ENCODE peak calls at places on chromosome 3, in seven cellular contexts. One of them, this sample, is unnamed.

GRCh38 chr3:178663572-178663971 is 127.3 kb downstream of the KCNMB2 start:
- DNase-seq in endothelial cell: no peak
- DNase-seq in IMR-90: no peak
- DNase-seq in body of pancreas: no peak
- DNase-seq in AG09309: no peak
- DNase-seq in cardiac muscle cell: no peak
- DNase-seq in cardiac fibroblast: no peak
- DNase-seq in this sample: no peak

GRCh38 chr3:119969759-119970158 is 124.5 kb downstream of the GSK3B start:
- DNase-seq in cardiac muscle cell: no peak
- DNase-seq in endothelial cell: no peak
- DNase-seq in body of pancreas: no peak
- DNase-seq in cardiac fibroblast: no peak
- DNase-seq in AG09309: no peak
- DNase-seq in IMR-90: no peak
- DNase-seq in this sample: no peak

GRCh38 chr3:129651316-129652202 is 45.1 kb upstream of the PLXND1 start:
- DNase-seq in endothelial cell: no peak
- DNase-seq in IMR-90: peak
- DNase-seq in body of pancreas: no peak
- DNase-seq in AG09309: peak
- DNase-seq in cardiac muscle cell: no peak
- DNase-seq in cardiac fibroblast: peak
- DNase-seq in this sample: peak

GRCh38 chr3:3627104-3627503 is 172.1 kb upstream of the LRRN1 start:
- DNase-seq in cardiac fibroblast: no peak
- DNase-seq in IMR-90: no peak
- DNase-seq in body of pancreas: no peak
- DNase-seq in cardiac muscle cell: no peak
- DNase-seq in AG09309: no peak
- DNase-seq in endothelial cell: no peak
- DNase-seq in this sample: no peak

GRCh38 chr3:183178833-183179549 is 16.5 kb upstream of the LAMP3 start:
- DNase-seq in cardiac fibroblast: peak
- DNase-seq in IMR-90: no peak
- DNase-seq in endothelial cell: peak
- DNase-seq in body of pancreas: peak
- DNase-seq in cardiac muscle cell: peak
- DNase-seq in AG09309: no peak
- DNase-seq in this sample: no peak

GRCh38 chr3:108662141-108662738 is 72.7 kb downstream of the DZIP3 start:
- DNase-seq in cardiac fibroblast: peak
- DNase-seq in body of pancreas: peak
- DNase-seq in AG09309: peak
- DNase-seq in IMR-90: peak
- DNase-seq in cardiac muscle cell: peak
- DNase-seq in endothelial cell: peak
- DNase-seq in this sample: peak

GRCh38 chr3:138469869-138470268 is 35.5 kb downstream of the ESYT3 start:
- DNase-seq in AG09309: no peak
- DNase-seq in cardiac muscle cell: no peak
- DNase-seq in IMR-90: no peak
- DNase-seq in cardiac fibroblast: no peak
- DNase-seq in body of pancreas: no peak
- DNase-seq in endothelial cell: no peak
- DNase-seq in this sample: no peak

GRCh38 chr3:150861851-150862250 is 43.4 kb downstream of the MINDY4B start:
- DNase-seq in cardiac fibroblast: no peak
- DNase-seq in body of pancreas: no peak
- DNase-seq in cardiac muscle cell: no peak
- DNase-seq in AG09309: no peak
- DNase-seq in endothelial cell: no peak
- DNase-seq in IMR-90: no peak
- DNase-seq in this sample: no peak

GRCh38 chr3:11077466-11077865 is 76.8 kb upstream of the HRH1 start:
- DNase-seq in cardiac muscle cell: no peak
- DNase-seq in cardiac fibroblast: peak
- DNase-seq in body of pancreas: peak
- DNase-seq in IMR-90: peak
- DNase-seq in endothelial cell: no peak
- DNase-seq in AG09309: peak
- DNase-seq in this sample: peak

GRCh38 chr3:144463916-144464315 is 492.3 kb downstream of the DIPK2A start:
- DNase-seq in body of pancreas: no peak
- DNase-seq in AG09309: no peak
- DNase-seq in cardiac fibroblast: no peak
- DNase-seq in cardiac muscle cell: no peak
- DNase-seq in endothelial cell: no peak
- DNase-seq in IMR-90: no peak
- DNase-seq in this sample: no peak

GRCh38 chr3:34777361-34777760 is 862.0 kb upstream of the ARPP21 start:
- DNase-seq in cardiac fibroblast: no peak
- DNase-seq in endothelial cell: no peak
- DNase-seq in AG09309: no peak
- DNase-seq in cardiac muscle cell: no peak
- DNase-seq in IMR-90: no peak
- DNase-seq in body of pancreas: no peak
- DNase-seq in this sample: no peak

GRCh38 chr3:172514678-172515077 is 8.6 kb downstream of the TNFSF10 start:
- DNase-seq in cardiac muscle cell: no peak
- DNase-seq in cardiac fibroblast: no peak
- DNase-seq in IMR-90: no peak
- DNase-seq in endothelial cell: no peak
- DNase-seq in body of pancreas: no peak
- DNase-seq in AG09309: no peak
- DNase-seq in this sample: no peak

GRCh38 chr3:185153861-185154629 is 1.2 kb upstream of the C3orf70 start:
- DNase-seq in endothelial cell: no peak
- DNase-seq in body of pancreas: no peak
- DNase-seq in AG09309: no peak
- DNase-seq in IMR-90: no peak
- DNase-seq in cardiac fibroblast: no peak
- DNase-seq in cardiac muscle cell: no peak
- DNase-seq in this sample: no peak

GRCh38 chr3:28077566-28077965 is 163.9 kb upstream of the CMC1 start:
- DNase-seq in cardiac fibroblast: peak
- DNase-seq in IMR-90: peak
- DNase-seq in cardiac muscle cell: no peak
- DNase-seq in endothelial cell: peak
- DNase-seq in AG09309: peak
- DNase-seq in body of pancreas: peak
- DNase-seq in this sample: no peak

GRCh38 chr3:149145926-149146325 is 16.5 kb downstream of the HPS3 start:
- DNase-seq in endothelial cell: no peak
- DNase-seq in cardiac muscle cell: no peak
- DNase-seq in body of pancreas: peak
- DNase-seq in cardiac fibroblast: no peak
- DNase-seq in AG09309: no peak
- DNase-seq in IMR-90: no peak
- DNase-seq in this sample: no peak

GRCh38 chr3:177525987-177526712 is 328.9 kb upstream of the TBL1XR1 start:
- DNase-seq in cardiac muscle cell: no peak
- DNase-seq in AG09309: peak
- DNase-seq in IMR-90: no peak
- DNase-seq in endothelial cell: no peak
- DNase-seq in body of pancreas: peak
- DNase-seq in cardiac fibroblast: peak
- DNase-seq in this sample: peak

GRCh38 chr3:184129012-184129411 is 6.1 kb upstream of the EIF2B5 start:
- DNase-seq in endothelial cell: peak
- DNase-seq in cardiac fibroblast: peak
- DNase-seq in IMR-90: peak
- DNase-seq in cardiac muscle cell: peak
- DNase-seq in AG09309: no peak
- DNase-seq in body of pancreas: peak
- DNase-seq in this sample: peak

GRCh38 chr3:123258359-123258758 is 56.6 kb downstream of the SEC22A start:
- DNase-seq in cardiac fibroblast: no peak
- DNase-seq in endothelial cell: no peak
- DNase-seq in cardiac muscle cell: no peak
- DNase-seq in body of pancreas: no peak
- DNase-seq in IMR-90: no peak
- DNase-seq in AG09309: no peak
- DNase-seq in this sample: no peak

GRCh38 chr3:124770341-124771082 is 40.3 kb downstream of the UMPS start:
- DNase-seq in body of pancreas: no peak
- DNase-seq in cardiac muscle cell: peak
- DNase-seq in endothelial cell: no peak
- DNase-seq in cardiac fibroblast: peak
- DNase-seq in IMR-90: no peak
- DNase-seq in AG09309: no peak
- DNase-seq in this sample: no peak

GRCh38 chr3:25916286-25916685 is 126.4 kb downstream of the OXSM start:
- DNase-seq in cardiac fibroblast: no peak
- DNase-seq in endothelial cell: no peak
- DNase-seq in body of pancreas: no peak
- DNase-seq in cardiac muscle cell: no peak
- DNase-seq in IMR-90: no peak
- DNase-seq in AG09309: no peak
- DNase-seq in this sample: no peak

GRCh38 chr3:38620236-38620635 is 29.3 kb downstream of the SCN5A start:
- DNase-seq in endothelial cell: no peak
- DNase-seq in cardiac muscle cell: no peak
- DNase-seq in body of pancreas: no peak
- DNase-seq in cardiac fibroblast: no peak
- DNase-seq in AG09309: no peak
- DNase-seq in IMR-90: peak
- DNase-seq in this sample: no peak

GRCh38 chr3:9855594-9855993 is 11.8 kb upstream of the RPUSD3 start:
- DNase-seq in cardiac muscle cell: no peak
- DNase-seq in cardiac fibroblast: no peak
- DNase-seq in body of pancreas: no peak
- DNase-seq in IMR-90: no peak
- DNase-seq in AG09309: no peak
- DNase-seq in endothelial cell: no peak
- DNase-seq in this sample: no peak

GRCh38 chr3:9846931-9847488 is 3.2 kb upstream of the RPUSD3 start:
- DNase-seq in body of pancreas: no peak
- DNase-seq in IMR-90: no peak
- DNase-seq in cardiac fibroblast: no peak
- DNase-seq in cardiac muscle cell: no peak
- DNase-seq in AG09309: no peak
- DNase-seq in endothelial cell: no peak
- DNase-seq in this sample: no peak

GRCh38 chr3:9852528-9852927 is 8.7 kb upstream of the RPUSD3 start:
- DNase-seq in body of pancreas: no peak
- DNase-seq in IMR-90: no peak
- DNase-seq in cardiac muscle cell: no peak
- DNase-seq in endothelial cell: no peak
- DNase-seq in AG09309: no peak
- DNase-seq in cardiac fibroblast: no peak
- DNase-seq in this sample: no peak
- TF ChIP-seq CTCF in body of pancreas: no peak
- TF ChIP-seq CTCF in IMR-90: no peak
- TF ChIP-seq CTCF in cardiac muscle cell: no peak
- TF ChIP-seq CTCF in endothelial cell: no peak
- TF ChIP-seq CTCF in AG09309: no peak
- TF ChIP-seq CTCF in cardiac fibroblast: no peak
- TF ChIP-seq CTCF in this sample: no peak

GRCh38 chr3:132210476-132211346 is 106.5 kb upstream of the ACP3 start:
- DNase-seq in AG09309: no peak
- DNase-seq in cardiac fibroblast: no peak
- DNase-seq in body of pancreas: peak
- DNase-seq in cardiac muscle cell: peak
- DNase-seq in IMR-90: no peak
- DNase-seq in endothelial cell: peak
- DNase-seq in this sample: no peak
- TF ChIP-seq CTCF in AG09309: peak
- TF ChIP-seq CTCF in cardiac fibroblast: peak
- TF ChIP-seq CTCF in body of pancreas: peak
- TF ChIP-seq CTCF in cardiac muscle cell: peak
- TF ChIP-seq CTCF in IMR-90: peak
- TF ChIP-seq CTCF in endothelial cell: peak
- TF ChIP-seq CTCF in this sample: peak

GRCh38 chr3:139934557-139935070 is 371 bp upstream of the CLSTN2 start:
- DNase-seq in body of pancreas: peak
- DNase-seq in AG09309: no peak
- DNase-seq in cardiac muscle cell: peak
- DNase-seq in cardiac fibroblast: peak
- DNase-seq in IMR-90: no peak
- DNase-seq in endothelial cell: peak
- DNase-seq in this sample: no peak

GRCh38 chr3:139935866-139936817 is 1.2 kb downstream of the CLSTN2 start:
- DNase-seq in cardiac fibroblast: peak
- DNase-seq in cardiac muscle cell: peak
- DNase-seq in endothelial cell: peak
- DNase-seq in AG09309: no peak
- DNase-seq in body of pancreas: peak
- DNase-seq in IMR-90: no peak
- DNase-seq in this sample: no peak

GRCh38 chr3:139937674-139938279 is 2.8 kb downstream of the CLSTN2 start:
- DNase-seq in IMR-90: peak
- DNase-seq in AG09309: peak
- DNase-seq in body of pancreas: peak
- DNase-seq in cardiac fibroblast: peak
- DNase-seq in cardiac muscle cell: peak
- DNase-seq in endothelial cell: peak
- DNase-seq in this sample: peak

GRCh38 chr3:139939681-139940190 is 4.8 kb downstream of the CLSTN2 start:
- DNase-seq in cardiac muscle cell: no peak
- DNase-seq in AG09309: no peak
- DNase-seq in endothelial cell: no peak
- DNase-seq in IMR-90: no peak
- DNase-seq in body of pancreas: no peak
- DNase-seq in cardiac fibroblast: no peak
- DNase-seq in this sample: no peak

GRCh38 chr3:139935071-139935865 is at the start of gene CLSTN2:
- DNase-seq in body of pancreas: peak
- DNase-seq in IMR-90: no peak
- DNase-seq in AG09309: no peak
- DNase-seq in cardiac fibroblast: peak
- DNase-seq in endothelial cell: peak
- DNase-seq in cardiac muscle cell: peak
- DNase-seq in this sample: no peak
- TF ChIP-seq CTCF in body of pancreas: no peak
- TF ChIP-seq CTCF in IMR-90: no peak
- TF ChIP-seq CTCF in AG09309: no peak
- TF ChIP-seq CTCF in cardiac fibroblast: no peak
- TF ChIP-seq CTCF in endothelial cell: peak
- TF ChIP-seq CTCF in cardiac muscle cell: no peak
- TF ChIP-seq CTCF in this sample: no peak

DNA sequence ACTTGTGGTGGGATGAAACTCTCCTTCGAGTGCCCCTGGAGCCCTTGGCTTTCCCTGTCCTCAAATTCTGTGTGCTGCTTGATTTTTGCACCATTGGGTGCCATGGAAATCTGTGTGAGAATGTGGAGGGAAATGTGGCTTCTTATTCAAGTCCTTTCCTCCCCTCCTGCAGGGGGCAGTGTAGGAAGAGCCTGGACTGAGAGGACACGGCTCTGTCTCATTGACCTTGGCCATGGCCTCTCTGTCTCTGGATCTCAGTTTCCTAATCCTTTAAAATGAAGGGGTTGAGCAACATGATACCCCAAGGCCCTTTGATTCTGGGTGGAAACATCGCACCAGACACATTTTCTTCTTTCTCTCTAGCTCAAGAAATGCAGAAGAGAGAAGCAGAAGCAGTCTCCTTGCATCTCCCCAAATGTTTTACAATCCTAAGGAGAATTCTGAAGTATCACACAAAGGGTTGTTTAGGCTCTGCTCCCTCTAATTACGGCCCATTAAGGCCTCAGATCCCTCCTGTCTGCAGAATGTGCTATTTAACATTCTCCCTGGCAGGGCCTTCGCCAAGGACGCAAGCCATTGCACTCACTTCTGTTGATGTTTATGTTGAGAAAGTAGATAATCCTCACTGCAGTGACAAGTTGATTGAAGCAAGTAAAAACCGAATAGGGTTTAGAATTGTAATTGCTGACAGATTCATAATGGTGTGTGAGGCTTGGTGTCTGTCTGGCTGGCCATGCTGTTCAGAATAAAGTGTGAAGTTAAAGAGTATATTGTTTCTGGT is 169.1 kb downstream of the TPRG1 start:
- DNase-seq in cardiac fibroblast: no peak
- DNase-seq in AG09309: no peak
- DNase-seq in cardiac muscle cell: no peak
- DNase-seq in IMR-90: no peak
- DNase-seq in body of pancreas: no peak
- DNase-seq in endothelial cell: peak
- DNase-seq in this sample: no peak
- TF ChIP-seq CTCF in cardiac fibroblast: peak
- TF ChIP-seq CTCF in AG09309: peak
- TF ChIP-seq CTCF in cardiac muscle cell: peak
- TF ChIP-seq CTCF in IMR-90: peak
- TF ChIP-seq CTCF in body of pancreas: no peak
- TF ChIP-seq CTCF in endothelial cell: no peak
- TF ChIP-seq CTCF in this sample: peak

This sample was measured in HFFc6.